ENCODE peak calls at places on chromosomes 6 and 20, in four cellular contexts. M is Panc1, X is HepG2, D is K562. P is an unnamed sample.
A peak's percentile ranks its signal among the peaks of the same experiment; 100 is the strongest.

GRCh38 chr6:145887969-145888368 is 73.4 kb upstream of the FBXO30 start:
- DNase-seq in M (no peak), X (no peak), D (peak; percentile 13), P (no peak)

GRCh38 chr6:81171991-81172740 is 580.3 kb downstream of the TENT5A start:
- DNase-seq in M (no peak), X (no peak), D (no peak), P (no peak)

GRCh38 chr20:51462566-51463276 is 79.8 kb downstream of the NFATC2 start:
- DNase-seq in M (no peak), X (no peak), D (no peak), P (no peak)

GRCh38 chr6:166598441-166599138 is 12.1 kb upstream of the RAMACL start:
- DNase-seq in M (no peak), X (no peak), D (no peak), P (no peak)

GRCh38 chr20:58075565-58075964 is 152.9 kb downstream of the ANKRD60 start:
- DNase-seq in M (no peak), X (no peak), D (no peak), P (peak; percentile 27)

GRCh38 chr6:47484616-47485015 is 7.0 kb downstream of the CD2AP start:
- DNase-seq in M (no peak), X (no peak), D (no peak), P (no peak)

GRCh38 chr6:36244641-36245280 is 25.1 kb upstream of the PNPLA1 start:
- DNase-seq in M (no peak), X (peak; percentile 88), D (no peak), P (peak; percentile 63)

GRCh38 chr20:24144371-24144770 is 155.8 kb upstream of the GGTLC1 start:
- DNase-seq in M (no peak), X (no peak), D (no peak), P (no peak)

GRCh38 chr6:158256746-158257424 is 55.4 kb upstream of the TULP4 start:
- DNase-seq in M (no peak), X (no peak), D (no peak), P (no peak)

GRCh38 chr6:104704191-104704590 is 155.5 kb downstream of the HACE1 start:
- DNase-seq in M (no peak), X (no peak), D (no peak), P (no peak)

GRCh38 chr20:11869641-11870040 is 48.1 kb upstream of the BTBD3 start:
- DNase-seq in M (no peak), X (no peak), D (no peak), P (no peak)

GRCh38 chr6:69386431-69386830 is 410.4 kb downstream of the LMBRD1 start:
- DNase-seq in M (no peak), X (no peak), D (no peak), P (no peak)

GRCh38 chr6:2943564-2943955 is 27.8 kb downstream of the SERPINB6 start:
- DNase-seq in M (no peak), X (no peak), D (no peak), P (peak; percentile 39)

GRCh38 chr6:52108128-52108527 is 20.7 kb upstream of the PKHD1 start:
- DNase-seq in M (no peak), X (no peak), D (no peak), P (no peak)

GRCh38 chr6:117491916-117492315 is 9.4 kb downstream of the DCBLD1 start:
- DNase-seq in M (no peak), X (no peak), D (no peak), P (no peak)

GRCh38 chr6:42190784-42191183 is 4.0 kb downstream of the GUCA1B start:
- DNase-seq in M (no peak), X (no peak), D (peak; percentile 73), P (no peak)

GRCh38 chr20:57795347-57795697 is 85.5 kb upstream of the PMEPA1 start:
- DNase-seq in M (no peak), X (peak; percentile 39), D (no peak), P (no peak)

GRCh38 chr20:46365483-46366215 is 40.8 kb downstream of the ELMO2 start:
- DNase-seq in M (no peak), X (no peak), D (no peak), P (no peak)

GRCh38 chr20:41172296-41173140 is 35.2 kb downstream of the PLCG1 start:
- DNase-seq in M (no peak), X (no peak), D (no peak), P (peak; percentile 53)

GRCh38 chr6:131182991-131183425 is 47.7 kb downstream of the AKAP7 start:
- DNase-seq in M (no peak), X (peak; percentile 35), D (peak; percentile 25), P (peak; percentile 65)

GRCh38 chr20:38414769-38415450 is 20.2 kb downstream of the SNHG17 start:
- DNase-seq in M (no peak), X (no peak), D (no peak), P (no peak)

GRCh38 chr20:49677777-49678758 is 35.6 kb downstream of the B4GALT5 start:
- DNase-seq in M (no peak), X (no peak), D (peak; percentile 73), P (no peak)

GRCh38 chr6:27811383-27811782 is 100.8 kb downstream of the OR2B2 start:
- DNase-seq in M (no peak), X (no peak), D (peak; percentile 47), P (no peak)

GRCh38 chr6:46098678-46099077 is 31.1 kb upstream of the ENPP4 start:
- DNase-seq in M (no peak), X (peak; percentile 68), D (no peak), P (no peak)

GRCh38 chr20:45826381-45827019 is 612 bp downstream of the TNNC2 start:
- DNase-seq in M (no peak), X (no peak), D (peak; percentile 63), P (no peak)

GRCh38 chr20:12798286-12798685 is 210.5 kb upstream of the SPTLC3 start:
- DNase-seq in M (no peak), X (no peak), D (no peak), P (peak; percentile 2)

GRCh38 chr20:32333988-32334885 is 23.9 kb upstream of the ASXL1 start:
- DNase-seq in M (no peak), X (no peak), D (peak; percentile 93), P (no peak)

GRCh38 chr6:4295789-4296165 is 160.4 kb upstream of the ECI2 start:
- DNase-seq in M (no peak), X (no peak), D (no peak), P (no peak)

GRCh38 chr6:116667620-116668019 is 946 bp downstream of the ZUP1 start:
- DNase-seq in M (no peak), X (no peak), D (peak; percentile 35), P (no peak)

GRCh38 chr6:34284563-34285545 is 36.0 kb upstream of the SMIM29 start:
- DNase-seq in M (no peak), X (no peak), D (peak; percentile 93), P (no peak)

GRCh38 chr6:35722121-35722761 is 14.6 kb upstream of the ARMC12 start:
- DNase-seq in M (no peak), X (no peak), D (no peak), P (no peak)

GRCh38 chr6:137903933-137904821 is 37.1 kb downstream of the TNFAIP3 start:
- DNase-seq in M (no peak), X (peak; percentile 30), D (peak; percentile 83), P (no peak)

GRCh38 chr6:107218142-107218541 is 102.8 kb upstream of the BEND3 start:
- DNase-seq in M (no peak), X (no peak), D (no peak), P (no peak)
- TF ChIP-seq SIN3A in M (no peak), X (no peak), D (no peak), P (no peak)

GRCh38 chr20:61731363-61732181 is 334.1 kb downstream of the TAF4 start:
- DNase-seq in M (no peak), X (no peak), D (no peak), P (no peak)
- TF ChIP-seq SIN3A in M (no peak), X (no peak), D (no peak), P (no peak)

GRCh38 chr6:121498481-121499276 is 63.2 kb downstream of the GJA1 start:
- DNase-seq in M (no peak), X (no peak), D (no peak), P (no peak)
- TF ChIP-seq SIN3A in M (no peak), X (no peak), D (no peak), P (no peak)

GRCh38 chr6:16713597-16713996 is 47.7 kb downstream of the ATXN1 start:
- DNase-seq in M (no peak), X (no peak), D (no peak), P (no peak)
- TF ChIP-seq SIN3A in M (no peak), X (no peak), D (no peak), P (no peak)

GRCh38 chr6:161919711-161920110 is 645.9 kb upstream of the AGPAT4 start:
- DNase-seq in M (no peak), X (no peak), D (no peak), P (no peak)

GRCh38 chr6:161918608-161919205 is 644.8 kb upstream of the AGPAT4 start:
- DNase-seq in M (no peak), X (no peak), D (no peak), P (no peak)

GRCh38 chr6:161915456-161915964 is 641.6 kb upstream of the AGPAT4 start:
- DNase-seq in M (no peak), X (no peak), D (no peak), P (no peak)

GRCh38 chr6:161917645-161918044 is 643.8 kb upstream of the AGPAT4 start:
- DNase-seq in M (no peak), X (no peak), D (no peak), P (no peak)

GRCh38 chr6:161918154-161918553 is 644.3 kb upstream of the AGPAT4 start:
- DNase-seq in M (no peak), X (no peak), D (no peak), P (no peak)
- TF ChIP-seq SIN3A in M (no peak), X (no peak), D (no peak), P (no peak)

P was measured in H1.